ENCODE peak calls at places on chromosomes 7 and 10, in nine cellular contexts. E is heart right ventricle; P is left cardiac atrium; T is HL-60; K is DMS79 treated with DMSO at 0.1 percent for 48 hours; A is GM20000; S is EL; O is activated CD4-positive, alpha-beta T cell treated with anti-CD3 and anti-CD28 coated beads, Interleukin-2, amount 50 U/mL, for 1 hour; F is stimulated activated CD8-positive, alpha-beta memory T cell treated with anti-CD3 and anti-CD28 coated beads, Interleukin-15, amount 100 ng/mL, for 24 hours. U is an unnamed sample.

GRCh38 chr10:6669269-6669859 is 89.3 kb upstream of the PRKCQ start:
- DNase-seq in T (no peak), E (no peak), P (no peak), F (no peak), S (peak; percentile 50), K (no peak), A (peak; percentile 32), O (no peak), U (no peak)

GRCh38 chr10:124688889-124689670 is 55.1 kb downstream of the FAM53B start:
- DNase-seq in O (no peak), T (no peak), A (peak; percentile 81), E (no peak), F (no peak), S (no peak), P (no peak), K (no peak), U (no peak)

GRCh38 chr7:140638311-140638791 is 2.3 kb downstream of the DENND2A start:
- DNase-seq in E (no peak), O (no peak), K (no peak), S (peak; percentile 49), T (no peak), F (no peak), P (no peak), A (no peak), U (no peak)

GRCh38 chr10:6473430-6473829 is 106.6 kb downstream of the PRKCQ start:
- DNase-seq in F (no peak), P (no peak), S (no peak), E (no peak), T (peak; percentile 53), A (peak; percentile 49), K (no peak), O (peak; percentile 46), U (no peak)

GRCh38 chr10:31146496-31147219 is 115.0 kb upstream of the ZNF438 start:
- DNase-seq in O (no peak), E (peak; percentile 60), F (no peak), P (peak; percentile 45), S (peak; percentile 80), A (no peak), T (no peak), K (no peak), U (no peak)

GRCh38 chr7:94975316-94975715 is 67.9 kb downstream of the PPP1R9A start:
- DNase-seq in A (no peak), T (no peak), K (no peak), S (peak; percentile 37), E (no peak), F (no peak), O (no peak), P (no peak), U (no peak)

GRCh38 chr7:113120647-113121046 is 2.3 kb upstream of the SMIM30 start:
- DNase-seq in S (peak; percentile 20), E (no peak), T (peak; percentile 56), K (no peak), A (no peak), P (no peak), F (no peak), O (no peak), U (no peak)

GRCh38 chr10:48692748-48693147 is 8.1 kb downstream of the WDFY4 start:
- DNase-seq in F (no peak), P (no peak), E (no peak), K (no peak), T (no peak), S (no peak), O (no peak), A (no peak), U (no peak)

GRCh38 chr7:149824301-149824741 is 13.9 kb upstream of the ZNF862 start:
- DNase-seq in O (no peak), S (no peak), K (no peak), P (peak; percentile 16), F (no peak), A (no peak), T (no peak), E (peak; percentile 10), U (no peak)